ENCODE peak calls at places on chromosomes 11 and 22, in four cellular contexts. N is adrenal gland, S is transverse colon, Y is HCT116. H is an unnamed sample.
A peak's percentile ranks its signal among the peaks of the same experiment; 100 is the strongest.

GRCh38 chr11:90113541-90113940 is 20.9 kb upstream of the NAALAD2 start:
- DNase-seq in N (no peak), S (no peak), Y (no peak), H (no peak)

GRCh38 chr11:125304111-125304639 is 139.6 kb downstream of the PKNOX2 start:
- DNase-seq in N (no peak), S (no peak), Y (no peak), H (no peak)

GRCh38 chr11:118615996-118616395 is 8.6 kb downstream of the PHLDB1 start:
- DNase-seq in N (no peak), S (no peak), Y (no peak), H (no peak)

GRCh38 chr11:67048515-67048914 is 8.1 kb upstream of the RHOD start:
- DNase-seq in N (no peak), S (no peak), Y (no peak), H (no peak)

GRCh38 chr11:124086447-124086846 is 28.8 kb upstream of the VWA5A start:
- DNase-seq in N (no peak), S (no peak), Y (no peak), H (no peak)

GRCh38 chr11:111019931-111020381 is 225.6 kb upstream of the POU2AF2 start:
- DNase-seq in N (no peak), S (no peak), Y (no peak), H (no peak)

GRCh38 chr11:77634724-77635123 is 2.9 kb downstream of the CLNS1A start:
- DNase-seq in N (no peak), S (no peak), Y (no peak), H (no peak)

GRCh38 chr11:69415411-69416122 is 65.9 kb upstream of the LINC01488 start:
- DNase-seq in N (no peak), S (no peak), Y (no peak), H (no peak)

GRCh38 chr11:61961570-61962212 is 5.7 kb downstream of the FTH1 start:
- DNase-seq in N (peak; percentile 56), S (peak; percentile 60), Y (no peak), H (peak; percentile 67)

GRCh38 chr22:33811686-33812085 is 108.6 kb downstream of the LARGE1 start:
- DNase-seq in N (peak; percentile 82), S (peak; percentile 56), Y (no peak), H (no peak)

GRCh38 chr11:1942541-1943260 is 4.4 kb upstream of the MRPL23 start:
- DNase-seq in N (peak; percentile 4), S (no peak), Y (no peak), H (no peak)

GRCh38 chr11:19091366-19091765 is 25.6 kb upstream of the ZDHHC13 start:
- DNase-seq in N (no peak), S (no peak), Y (no peak), H (no peak)

GRCh38 chr11:975824-976223 is 50.2 kb downstream of the AP2A2 start:
- DNase-seq in N (no peak), S (no peak), Y (no peak), H (no peak)

GRCh38 chr11:12216100-12216499 is 105.7 kb downstream of the MICAL2 start:
- DNase-seq in N (no peak), S (no peak), Y (no peak), H (peak; percentile 57)
- TF ChIP-seq POLR2A in N (no peak), S (no peak), Y (no peak), H (no peak)

DNA sequence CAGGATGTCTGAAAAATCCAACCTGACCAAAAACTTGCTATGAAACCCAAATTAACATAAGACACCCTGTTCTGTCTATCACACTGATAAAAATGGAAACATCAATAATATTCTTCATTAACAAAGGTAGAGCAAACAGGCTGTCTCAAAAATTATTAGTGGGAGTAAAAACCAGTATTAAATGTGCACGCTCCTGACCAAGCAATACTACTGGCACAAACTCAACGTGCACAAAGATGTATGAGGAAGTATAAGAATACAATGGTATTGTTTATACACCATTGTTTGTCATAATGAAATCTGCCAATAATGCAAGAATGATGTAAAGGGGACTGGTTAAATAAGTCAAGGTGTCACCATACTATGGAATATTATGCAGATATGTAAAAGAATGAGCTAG is 288.5 kb downstream of the MN1 start:
- DNase-seq in N (no peak), S (no peak), Y (no peak), H (no peak)
- TF ChIP-seq POLR2A in N (no peak), S (no peak), Y (no peak), H (no peak)

GRCh38 chr11:65505434-65506315 is 6.8 kb downstream of the MALAT1 start:
- DNase-seq in N (peak; percentile 60), S (no peak), Y (no peak), H (no peak)
- TF ChIP-seq POLR2A in N (peak; percentile 66), S (peak; percentile 76), Y (no peak), H (no peak)

DNA sequence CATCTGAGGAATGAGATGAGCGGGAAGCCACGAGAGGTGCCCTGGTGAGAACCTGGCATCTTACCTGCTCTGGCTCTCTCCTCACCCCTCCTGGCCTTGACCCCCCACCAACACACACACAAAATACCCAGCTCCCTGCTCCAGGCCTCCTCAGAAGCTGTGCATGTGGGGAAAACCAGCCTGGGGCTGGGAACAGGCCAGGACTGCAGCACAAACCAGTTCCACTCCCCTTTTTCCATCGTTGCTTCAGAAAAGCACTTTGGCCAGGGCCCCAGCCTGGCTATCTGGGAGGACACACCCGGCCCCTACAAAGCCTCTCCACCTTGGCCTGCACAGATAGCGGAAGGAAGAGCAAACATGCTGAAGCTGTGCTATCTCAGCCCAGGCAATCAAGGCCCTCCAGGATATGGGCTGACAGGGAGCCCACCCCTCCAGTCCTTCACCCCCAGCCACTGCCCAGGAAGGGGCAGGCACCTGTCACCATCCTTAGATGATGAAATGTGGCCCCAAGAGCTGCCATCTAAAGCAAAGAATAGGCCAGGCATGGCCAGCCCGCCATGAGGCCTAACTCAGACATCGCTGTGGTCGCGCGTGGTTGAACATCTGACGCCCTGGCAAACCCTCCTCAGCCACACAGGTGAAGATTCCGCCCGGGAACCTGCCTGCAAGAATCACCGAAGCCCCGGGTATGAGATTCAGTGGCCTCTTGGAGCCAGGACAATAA is 35.4 kb downstream of the PISD start:
- DNase-seq in N (peak; percentile 82), S (no peak), Y (no peak), H (peak; percentile 45)
- TF ChIP-seq POLR2A in N (no peak), S (no peak), Y (no peak), H (no peak)

GRCh38 chr22:50084570-50084969 is 656 bp downstream of the MLC1 start:
- DNase-seq in N (no peak), S (no peak), Y (no peak), H (no peak)

GRCh38 chr22:50083462-50084081 is 1.7 kb downstream of the MLC1 start:
- DNase-seq in N (no peak), S (no peak), Y (no peak), H (no peak)

GRCh38 chr22:50086526-50086925 is 1.3 kb upstream of the MLC1 start:
- DNase-seq in N (no peak), S (no peak), Y (no peak), H (no peak)

GRCh38 chr22:50084085-50084484 is 1.1 kb downstream of the MLC1 start:
- DNase-seq in N (no peak), S (no peak), Y (no peak), H (no peak)

DNA sequence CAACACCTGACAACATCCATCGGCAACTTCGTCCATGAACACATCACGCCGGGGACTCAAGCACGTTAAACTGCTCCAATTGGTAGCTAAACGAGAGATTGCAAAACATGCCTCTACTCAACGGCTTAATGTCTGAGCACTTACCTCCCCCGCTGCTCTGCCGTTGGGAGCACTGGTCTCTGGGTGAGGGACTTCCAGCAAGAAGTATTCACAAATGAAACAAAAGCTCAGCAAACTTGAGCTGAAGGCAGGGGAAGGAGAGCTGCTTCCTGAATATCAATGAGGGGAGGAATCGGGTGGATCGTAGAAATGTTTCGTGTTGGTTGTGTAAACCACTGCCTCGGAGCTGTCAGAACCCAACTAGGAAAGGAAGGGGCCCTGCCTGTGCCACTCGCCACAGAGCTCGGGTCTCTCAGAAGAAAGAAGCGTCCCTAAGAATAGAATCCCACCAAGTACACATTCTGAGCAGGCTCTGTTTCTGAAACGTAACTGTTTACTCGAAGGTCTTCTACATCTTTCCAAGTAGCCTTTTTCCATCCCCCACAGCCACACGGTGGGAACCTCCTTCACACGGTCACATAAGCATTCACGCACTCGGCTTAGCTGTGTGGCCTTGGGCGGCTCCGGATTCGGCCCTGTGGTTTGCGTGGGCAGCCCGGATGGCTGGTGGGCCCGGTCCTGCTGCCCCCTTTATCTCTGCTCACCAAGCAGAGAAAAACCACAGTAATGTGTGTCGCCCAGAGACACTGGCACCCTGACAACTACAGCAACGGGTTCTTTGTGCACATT is at the start of gene MLC1:
- DNase-seq in N (no peak), S (no peak), Y (no peak), H (no peak)
- TF ChIP-seq POLR2A in N (no peak), S (no peak), Y (no peak), H (no peak)

GRCh38 chr11:57711414-57712255 is at the start of gene MED19:
- DNase-seq in N (peak; percentile 86), S (peak; percentile 88), Y (peak; percentile 94), H (peak; percentile 87)
- TF ChIP-seq POLR2A in N (peak; percentile 62), S (peak; percentile 72), Y (no peak), H (no peak)

GRCh38 chr11:47414685-47415070 is 6.3 kb downstream of the SLC39A13 start:
- DNase-seq in N (no peak), S (no peak), Y (no peak), H (no peak)

GRCh38 chr11:47413351-47413750 is 5.0 kb downstream of the SLC39A13 start:
- DNase-seq in N (no peak), S (no peak), Y (no peak), H (no peak)

GRCh38 chr11:47410404-47411264 is 2.2 kb downstream of the SLC39A13 start:
- DNase-seq in N (no peak), S (no peak), Y (no peak), H (no peak)

GRCh38 chr11:47413908-47414684 is 5.7 kb downstream of the SLC39A13 start:
- DNase-seq in N (no peak), S (no peak), Y (no peak), H (no peak)

GRCh38 chr11:47412152-47412746 is 3.9 kb downstream of the SLC39A13 start:
- DNase-seq in N (peak; percentile 59), S (peak; percentile 57), Y (peak; percentile 21), H (peak; percentile 54)
- TF ChIP-seq POLR2A in N (no peak), S (no peak), Y (no peak), H (no peak)